ENCODE peak calls at places on chromosomes 13 and 19, in four cellular contexts. J, X, G and H are unnamed samples.

GRCh38 chr19:30116984-30117555 is 175.0 kb downstream of the URI1 start:
- DNase-seq in X (no peak), G (no peak), J (no peak), H (no peak)

GRCh38 chr19:16895467-16896097 is 6.8 kb downstream of the F2RL3 start:
- DNase-seq in X (no peak), J (no peak), G (no peak), H (no peak)

GRCh38 chr19:29273000-29273691 is 60.2 kb upstream of the UQCRFS1 start:
- DNase-seq in G (no peak), J (no peak), X (no peak), H (no peak)

GRCh38 chr19:40089462-40089861 is 1.3 kb downstream of the ZNF780A start:
- DNase-seq in X (no peak), J (no peak), G (no peak), H (no peak)

GRCh38 chr19:17778621-17779280 is 16.2 kb upstream of the B3GNT3 start:
- DNase-seq in X (peak; percentile 42), G (no peak), J (no peak), H (no peak)

GRCh38 chr13:99051768-99052455 is 74.0 kb upstream of the DOCK9 start:
- DNase-seq in J (no peak), G (peak; percentile 67), X (no peak), H (no peak)

GRCh38 chr19:55179570-55180484 is at the start of gene SYT5:
- DNase-seq in G (no peak), X (no peak), J (peak; percentile 33), H (no peak)

GRCh38 chr13:33109319-33109718 is 93.1 kb downstream of the KL start:
- DNase-seq in G (no peak), J (no peak), X (no peak), H (no peak)

GRCh38 chr13:24503376-24503690 is 9.2 kb downstream of the PARP4 start:
- DNase-seq in J (no peak), G (no peak), X (no peak), H (no peak)

GRCh38 chr19:34182125-34182524 is 9.8 kb downstream of the LSM14A start:
- DNase-seq in G (no peak), J (no peak), X (no peak), H (no peak)